ENCODE peak calls at places on chromosomes 12 and 14, in nine cellular contexts. One of them, this sample, is unnamed.

GRCh38 chr12:88247241-88247643 is 105.1 kb downstream of the TMTC3 start:
- DNase-seq in K562: no peak
- DNase-seq in heart right ventricle: no peak
- DNase-seq in AG09319: peak
- DNase-seq in RWPE1: peak
- DNase-seq in uterus: no peak
- DNase-seq in endothelial cell: no peak
- DNase-seq in cardiac fibroblast: peak
- DNase-seq in AG10803: peak
- DNase-seq in this sample: no peak

GRCh38 chr12:121301876-121302275 is 5.4 kb upstream of the CAMKK2 start:
- DNase-seq in endothelial cell: no peak
- DNase-seq in RWPE1: no peak
- DNase-seq in heart right ventricle: no peak
- DNase-seq in AG09319: no peak
- DNase-seq in uterus: no peak
- DNase-seq in AG10803: peak
- DNase-seq in cardiac fibroblast: peak
- DNase-seq in K562: no peak
- DNase-seq in this sample: no peak

GRCh38 chr12:52903285-52903854 is 1.5 kb downstream of the KRT8 start:
- DNase-seq in AG10803: peak
- DNase-seq in AG09319: no peak
- DNase-seq in uterus: peak
- DNase-seq in RWPE1: no peak
- DNase-seq in K562: peak
- DNase-seq in endothelial cell: peak
- DNase-seq in heart right ventricle: peak
- DNase-seq in cardiac fibroblast: peak
- DNase-seq in this sample: peak

GRCh38 chr14:28382460-28383220 is 383.9 kb upstream of the FOXG1 start:
- DNase-seq in RWPE1: peak
- DNase-seq in heart right ventricle: no peak
- DNase-seq in endothelial cell: no peak
- DNase-seq in cardiac fibroblast: peak
- DNase-seq in AG09319: no peak
- DNase-seq in AG10803: no peak
- DNase-seq in uterus: no peak
- DNase-seq in K562: no peak
- DNase-seq in this sample: no peak

GRCh38 chr14:64761441-64762043 is 57.3 kb downstream of the PLEKHG3 start:
- DNase-seq in endothelial cell: no peak
- DNase-seq in RWPE1: no peak
- DNase-seq in heart right ventricle: no peak
- DNase-seq in uterus: peak
- DNase-seq in cardiac fibroblast: no peak
- DNase-seq in AG10803: no peak
- DNase-seq in K562: no peak
- DNase-seq in AG09319: no peak
- DNase-seq in this sample: no peak

GRCh38 chr14:52155656-52156213 is 86.9 kb upstream of the NID2 start:
- DNase-seq in AG09319: no peak
- DNase-seq in K562: no peak
- DNase-seq in cardiac fibroblast: no peak
- DNase-seq in uterus: no peak
- DNase-seq in endothelial cell: no peak
- DNase-seq in AG10803: no peak
- DNase-seq in heart right ventricle: no peak
- DNase-seq in RWPE1: no peak
- DNase-seq in this sample: no peak

GRCh38 chr12:86683568-86683991 is 427.4 kb upstream of the MGAT4C start:
- DNase-seq in AG10803: no peak
- DNase-seq in uterus: no peak
- DNase-seq in heart right ventricle: no peak
- DNase-seq in cardiac fibroblast: peak
- DNase-seq in RWPE1: no peak
- DNase-seq in endothelial cell: no peak
- DNase-seq in AG09319: no peak
- DNase-seq in K562: no peak
- DNase-seq in this sample: no peak

GRCh38 chr14:21525995-21526671 is at the start of gene SALL2:
- DNase-seq in endothelial cell: peak
- DNase-seq in heart right ventricle: peak
- DNase-seq in RWPE1: peak
- DNase-seq in uterus: peak
- DNase-seq in AG09319: peak
- DNase-seq in K562: peak
- DNase-seq in AG10803: peak
- DNase-seq in cardiac fibroblast: peak
- DNase-seq in this sample: peak

GRCh38 chr12:31589896-31590729 is 823 bp downstream of the DENND5B start:
- DNase-seq in AG09319: no peak
- DNase-seq in AG10803: peak
- DNase-seq in RWPE1: peak
- DNase-seq in cardiac fibroblast: peak
- DNase-seq in heart right ventricle: peak
- DNase-seq in K562: peak
- DNase-seq in endothelial cell: peak
- DNase-seq in uterus: peak
- DNase-seq in this sample: peak

GRCh38 chr12:109389146-109389545 is 41.4 kb downstream of the MYO1H start:
- DNase-seq in RWPE1: peak
- DNase-seq in K562: peak
- DNase-seq in heart right ventricle: no peak
- DNase-seq in AG10803: no peak
- DNase-seq in endothelial cell: no peak
- DNase-seq in uterus: no peak
- DNase-seq in cardiac fibroblast: no peak
- DNase-seq in AG09319: no peak
- DNase-seq in this sample: no peak

GRCh38 chr12:123106640-123107359 is 44.1 kb downstream of the PITPNM2 start:
- DNase-seq in cardiac fibroblast: peak
- DNase-seq in endothelial cell: no peak
- DNase-seq in uterus: no peak
- DNase-seq in heart right ventricle: peak
- DNase-seq in AG09319: no peak
- DNase-seq in K562: peak
- DNase-seq in RWPE1: no peak
- DNase-seq in AG10803: no peak
- DNase-seq in this sample: no peak

GRCh38 chr12:75631809-75632208 is 120.4 kb upstream of the KRR1 start:
- DNase-seq in cardiac fibroblast: no peak
- DNase-seq in K562: no peak
- DNase-seq in uterus: no peak
- DNase-seq in AG10803: peak
- DNase-seq in heart right ventricle: no peak
- DNase-seq in AG09319: no peak
- DNase-seq in RWPE1: no peak
- DNase-seq in endothelial cell: no peak
- DNase-seq in this sample: no peak

GRCh38 chr12:91332305-91332704 is 149.7 kb upstream of the DCN start:
- DNase-seq in heart right ventricle: no peak
- DNase-seq in cardiac fibroblast: peak
- DNase-seq in uterus: no peak
- DNase-seq in RWPE1: no peak
- DNase-seq in AG09319: no peak
- DNase-seq in AG10803: no peak
- DNase-seq in K562: no peak
- DNase-seq in endothelial cell: no peak
- DNase-seq in this sample: no peak
- TF ChIP-seq CTCF in heart right ventricle: no peak
- TF ChIP-seq CTCF in cardiac fibroblast: no peak
- TF ChIP-seq CTCF in uterus: peak
- TF ChIP-seq CTCF in RWPE1: no peak
- TF ChIP-seq CTCF in AG09319: no peak
- TF ChIP-seq CTCF in AG10803: peak
- TF ChIP-seq CTCF in K562: no peak
- TF ChIP-seq CTCF in endothelial cell: no peak
- TF ChIP-seq CTCF in this sample: no peak

GRCh38 chr12:103623716-103624115 is 36.6 kb downstream of the STAB2 start:
- DNase-seq in cardiac fibroblast: no peak
- DNase-seq in uterus: no peak
- DNase-seq in AG10803: no peak
- DNase-seq in AG09319: no peak
- DNase-seq in endothelial cell: no peak
- DNase-seq in K562: no peak
- DNase-seq in RWPE1: no peak
- DNase-seq in heart right ventricle: no peak
- DNase-seq in this sample: no peak

GRCh38 chr12:103627189-103627855 is 40.2 kb downstream of the STAB2 start:
- DNase-seq in heart right ventricle: peak
- DNase-seq in endothelial cell: no peak
- DNase-seq in RWPE1: no peak
- DNase-seq in uterus: no peak
- DNase-seq in AG09319: no peak
- DNase-seq in K562: no peak
- DNase-seq in cardiac fibroblast: no peak
- DNase-seq in AG10803: no peak
- DNase-seq in this sample: no peak

GRCh38 chr12:103626498-103626897 is 39.4 kb downstream of the STAB2 start:
- DNase-seq in AG10803: peak
- DNase-seq in RWPE1: peak
- DNase-seq in cardiac fibroblast: peak
- DNase-seq in uterus: peak
- DNase-seq in endothelial cell: no peak
- DNase-seq in AG09319: peak
- DNase-seq in K562: no peak
- DNase-seq in heart right ventricle: peak
- DNase-seq in this sample: no peak
- TF ChIP-seq CTCF in AG10803: peak
- TF ChIP-seq CTCF in RWPE1: no peak
- TF ChIP-seq CTCF in cardiac fibroblast: no peak
- TF ChIP-seq CTCF in uterus: no peak
- TF ChIP-seq CTCF in endothelial cell: no peak
- TF ChIP-seq CTCF in AG09319: peak
- TF ChIP-seq CTCF in K562: peak
- TF ChIP-seq CTCF in heart right ventricle: peak
- TF ChIP-seq CTCF in this sample: no peak

GRCh38 chr12:4300870-4301269 is 20.1 kb upstream of the TIGAR start:
- DNase-seq in AG09319: no peak
- DNase-seq in heart right ventricle: no peak
- DNase-seq in K562: no peak
- DNase-seq in RWPE1: no peak
- DNase-seq in cardiac fibroblast: no peak
- DNase-seq in AG10803: no peak
- DNase-seq in endothelial cell: no peak
- DNase-seq in uterus: no peak
- DNase-seq in this sample: no peak

GRCh38 chr12:4297617-4298016 is 23.4 kb upstream of the TIGAR start:
- DNase-seq in RWPE1: no peak
- DNase-seq in K562: no peak
- DNase-seq in AG09319: no peak
- DNase-seq in endothelial cell: no peak
- DNase-seq in heart right ventricle: no peak
- DNase-seq in AG10803: no peak
- DNase-seq in cardiac fibroblast: no peak
- DNase-seq in uterus: no peak
- DNase-seq in this sample: no peak

GRCh38 chr12:4293299-4293941 is 19.9 kb downstream of the CCND2 start:
- DNase-seq in K562: no peak
- DNase-seq in heart right ventricle: no peak
- DNase-seq in RWPE1: no peak
- DNase-seq in AG10803: no peak
- DNase-seq in endothelial cell: no peak
- DNase-seq in AG09319: no peak
- DNase-seq in cardiac fibroblast: no peak
- DNase-seq in uterus: no peak
- DNase-seq in this sample: no peak

GRCh38 chr12:4293942-4294505 is 20.5 kb downstream of the CCND2 start:
- DNase-seq in K562: no peak
- DNase-seq in uterus: no peak
- DNase-seq in cardiac fibroblast: no peak
- DNase-seq in endothelial cell: no peak
- DNase-seq in AG10803: no peak
- DNase-seq in AG09319: no peak
- DNase-seq in heart right ventricle: no peak
- DNase-seq in RWPE1: no peak
- DNase-seq in this sample: no peak

DNA sequence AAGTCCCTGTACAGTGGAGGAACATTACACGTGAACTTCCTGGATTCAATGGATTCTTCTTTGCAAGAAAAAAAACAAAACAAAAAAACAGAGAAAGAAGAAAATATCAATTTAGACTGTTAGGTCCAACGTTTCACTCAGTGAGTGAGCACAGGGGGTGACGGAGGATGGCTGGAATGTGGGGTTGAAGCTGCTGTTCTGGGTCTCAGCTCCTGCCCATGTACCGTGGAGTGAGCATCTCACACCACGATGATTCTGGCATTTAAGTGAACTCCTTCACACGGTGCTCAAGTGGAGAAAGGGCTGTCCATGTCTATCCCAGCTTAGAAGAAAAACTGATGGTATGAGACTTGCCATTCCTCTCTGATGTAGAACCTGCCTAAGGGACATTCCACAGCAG is 23.2 kb downstream of the CCND2 start:
- DNase-seq in AG10803: no peak
- DNase-seq in cardiac fibroblast: no peak
- DNase-seq in RWPE1: no peak
- DNase-seq in K562: no peak
- DNase-seq in AG09319: no peak
- DNase-seq in uterus: no peak
- DNase-seq in endothelial cell: no peak
- DNase-seq in heart right ventricle: no peak
- DNase-seq in this sample: no peak
- TF ChIP-seq CTCF in AG10803: no peak
- TF ChIP-seq CTCF in cardiac fibroblast: no peak
- TF ChIP-seq CTCF in RWPE1: no peak
- TF ChIP-seq CTCF in K562: no peak
- TF ChIP-seq CTCF in AG09319: no peak
- TF ChIP-seq CTCF in uterus: no peak
- TF ChIP-seq CTCF in endothelial cell: no peak
- TF ChIP-seq CTCF in heart right ventricle: no peak
- TF ChIP-seq CTCF in this sample: no peak

DNA sequence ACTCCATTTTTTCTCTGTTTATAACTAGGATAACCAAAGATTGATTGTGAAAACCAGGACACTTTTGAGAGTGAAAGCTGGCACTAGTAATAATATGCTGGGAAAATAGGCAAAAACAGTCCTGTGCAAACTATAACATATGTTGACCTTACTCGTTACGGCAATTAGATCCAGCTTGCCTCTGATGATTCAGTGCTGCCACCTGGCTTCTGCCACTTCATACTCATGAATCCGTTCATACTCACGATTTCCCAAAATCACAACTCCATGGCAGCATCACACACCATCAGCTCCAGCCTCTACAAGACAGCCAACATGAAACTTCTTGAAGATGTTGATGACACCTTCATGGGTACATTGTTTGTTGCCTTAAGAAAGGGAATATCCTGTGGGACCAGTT is 49.1 kb upstream of the CAND1 start:
- DNase-seq in uterus: no peak
- DNase-seq in cardiac fibroblast: peak
- DNase-seq in K562: no peak
- DNase-seq in RWPE1: peak
- DNase-seq in heart right ventricle: no peak
- DNase-seq in AG09319: no peak
- DNase-seq in endothelial cell: peak
- DNase-seq in AG10803: no peak
- DNase-seq in this sample: no peak
- TF ChIP-seq CTCF in uterus: no peak
- TF ChIP-seq CTCF in cardiac fibroblast: no peak
- TF ChIP-seq CTCF in K562: peak
- TF ChIP-seq CTCF in RWPE1: no peak
- TF ChIP-seq CTCF in heart right ventricle: no peak
- TF ChIP-seq CTCF in AG09319: no peak
- TF ChIP-seq CTCF in endothelial cell: no peak
- TF ChIP-seq CTCF in AG10803: peak
- TF ChIP-seq CTCF in this sample: no peak

This sample was measured in nephron progenitor cell.